ENCODE peak calls at places on chromosomes 7 and 10, in six cellular contexts. Z, Y, Q, N, H and G are unnamed samples.

GRCh38 chr7:66921918-66922486 is 977 bp downstream of the TMEM248 start:
- DNase-seq in N (no peak), Z (no peak), H (peak; percentile 41), Q (no peak), Y (no peak), G (no peak)

GRCh38 chr10:80924063-80924952 is 386.6 kb downstream of the SH2D4B start:
- DNase-seq in N (peak; percentile 62), Y (peak; percentile 57), H (peak; percentile 80), Q (peak; percentile 2), Z (peak; percentile 11), G (peak; percentile 64)

GRCh38 chr10:86730227-86730626 is 26.2 kb upstream of the BMPR1A start:
- DNase-seq in H (no peak), Z (peak; percentile 6), N (no peak), Q (no peak), Y (no peak), G (no peak)

GRCh38 chr10:74243067-74243466 is 92.0 kb downstream of the ADK start:
- DNase-seq in N (no peak), Z (no peak), H (no peak), Y (no peak), Q (no peak), G (no peak)

GRCh38 chr10:7945469-7946187 is 108.9 kb upstream of the GATA3 start:
- DNase-seq in N (no peak), Q (no peak), H (no peak), Z (peak; percentile 73), Y (peak; percentile 22), G (no peak)

GRCh38 chr7:157568785-157569584 is 232.2 kb downstream of the DNAJB6 start:
- DNase-seq in N (peak; percentile 26), Q (no peak), Y (peak; percentile 8), H (no peak), Z (no peak), G (peak; percentile 63)

GRCh38 chr10:102514487-102515311 is 10.9 kb downstream of the SUFU start:
- DNase-seq in Y (no peak), N (no peak), Z (no peak), Q (no peak), H (no peak), G (no peak)

GRCh38 chr10:62063795-62064472 is 162.4 kb downstream of the ARID5B start:
- DNase-seq in Q (no peak), Z (peak; percentile 65), Y (peak; percentile 46), N (no peak), H (peak; percentile 74), G (no peak)

GRCh38 chr10:44393834-44394547 is 9.1 kb upstream of the CXCL12 start:
- DNase-seq in Z (no peak), Y (peak; percentile 15), H (no peak), N (no peak), Q (no peak), G (no peak)

GRCh38 chr10:24518981-24519597 is 204.6 kb downstream of the ARHGAP21 start:
- DNase-seq in Y (peak; percentile 54), N (peak; percentile 73), Z (peak; percentile 60), H (peak; percentile 85), Q (no peak), G (peak; percentile 65)

GRCh38 chr7:156625585-156625984 is 15.0 kb upstream of the RNF32 start:
- DNase-seq in Z (no peak), Y (no peak), Q (no peak), N (no peak), H (no peak), G (no peak)

GRCh38 chr10:97718659-97719142 is 5.2 kb downstream of the MARVELD1 start:
- DNase-seq in Z (no peak), H (peak; percentile 100), N (no peak), Q (no peak), Y (no peak), G (no peak)

GRCh38 chr7:151309306-151309705 is 32.3 kb upstream of the NUB1 start:
- DNase-seq in Q (no peak), N (no peak), Y (peak; percentile 59), Z (peak; percentile 80), H (no peak), G (no peak)

GRCh38 chr7:99737726-99738125 is 2.7 kb upstream of the CYP3A7 start:
- DNase-seq in N (no peak), Y (peak; percentile 11), Q (no peak), Z (no peak), H (peak; percentile 6), G (no peak)

GRCh38 chr7:46369933-46370654 is 449.0 kb upstream of the IGFBP3 start:
- DNase-seq in H (no peak), N (no peak), Q (no peak), Y (no peak), Z (peak; percentile 91), G (no peak)

GRCh38 chr7:73701357-73701995 is 18.0 kb downstream of the STX1A start:
- DNase-seq in Q (peak; percentile 53), H (peak; percentile 89), Y (peak; percentile 62), Z (peak; percentile 33), N (no peak), G (peak; percentile 92)

GRCh38 chr7:309586-310228 is 19.7 kb downstream of the FOXL3 start:
- DNase-seq in H (no peak), Y (no peak), N (no peak), Z (no peak), Q (no peak), G (no peak)

GRCh38 chr7:671415-672042 is 55.0 kb upstream of the DNAAF5 start:
- DNase-seq in H (no peak), Q (no peak), Y (no peak), N (no peak), Z (no peak), G (no peak)

GRCh38 chr10:127860632-127861031 is 32.1 kb downstream of the CLRN3 start:
- DNase-seq in Q (no peak), N (no peak), Y (no peak), Z (no peak), H (no peak), G (no peak)

GRCh38 chr7:70596575-70596891 is 535.4 kb upstream of the GALNT17 start:
- DNase-seq in H (no peak), Q (no peak), N (no peak), Z (no peak), Y (no peak), G (no peak)

GRCh38 chr10:132310701-132311337 is 3.1 kb upstream of the STK32C start:
- DNase-seq in H (no peak), Z (no peak), N (no peak), Y (no peak), Q (no peak), G (no peak)

GRCh38 chr7:127995157-127995865 is 35.9 kb downstream of the LRRC4 start:
- DNase-seq in N (no peak), H (no peak), Z (peak; percentile 72), Y (peak; percentile 50), Q (no peak), G (no peak)

GRCh38 chr7:159036916-159037605 is 107.6 kb downstream of the VIPR2 start:
- DNase-seq in Y (no peak), Q (no peak), H (no peak), Z (no peak), N (no peak), G (peak; percentile 53)

GRCh38 chr7:87506243-87507180 is 31.0 kb upstream of the ABCB4 start:
- DNase-seq in Q (no peak), Y (peak; percentile 27), N (no peak), Z (peak; percentile 43), H (peak; percentile 55), G (no peak)

GRCh38 chr7:43463401-43463980 is 119.4 kb upstream of the STK17A start:
- DNase-seq in H (peak; percentile 63), Q (no peak), N (no peak), Y (no peak), Z (no peak), G (no peak)

GRCh38 chr7:43462836-43463235 is 120.1 kb upstream of the STK17A start:
- DNase-seq in Q (no peak), Y (no peak), Z (no peak), H (no peak), N (no peak), G (no peak)

GRCh38 chr7:43460733-43461348 is 122.1 kb upstream of the STK17A start:
- DNase-seq in Q (no peak), H (no peak), Y (no peak), N (no peak), Z (no peak), G (no peak)

GRCh38 chr7:43458746-43459337 is 124.1 kb upstream of the STK17A start:
- DNase-seq in Q (no peak), N (no peak), Y (no peak), H (no peak), Z (no peak), G (no peak)

DNA sequence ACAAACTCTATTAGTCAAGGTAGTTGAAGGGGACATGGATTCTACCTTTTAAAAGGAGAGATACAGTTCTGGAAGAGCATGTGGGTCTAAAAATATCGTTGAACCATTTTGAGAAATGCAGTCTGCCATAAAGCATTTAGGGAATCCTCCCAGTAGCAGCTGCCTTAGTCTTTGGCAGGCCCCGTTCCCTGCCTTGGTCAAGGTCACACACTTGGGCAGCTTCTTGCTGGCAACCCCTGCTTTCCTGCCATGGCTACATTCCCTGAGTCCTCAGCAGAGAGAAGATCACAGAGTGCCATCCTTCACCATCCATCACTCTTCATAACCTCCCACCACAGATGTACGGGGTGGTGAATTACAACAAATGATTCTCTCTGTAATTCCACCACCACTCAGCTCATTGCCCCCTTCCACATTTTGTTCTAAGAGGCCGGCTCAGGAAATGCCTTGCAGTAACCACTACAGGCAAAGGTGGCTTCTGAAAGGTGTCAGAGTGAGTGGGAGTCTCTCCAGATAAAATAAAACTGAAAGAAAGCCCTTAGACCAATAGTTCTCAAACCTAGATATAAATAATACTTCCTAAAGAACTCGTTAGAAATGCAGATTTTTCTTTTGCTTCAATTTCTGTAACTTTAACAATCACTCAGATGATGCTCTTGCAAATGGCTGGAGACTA is 121.4 kb upstream of the STK17A start:
- DNase-seq in N (no peak), Z (no peak), H (no peak), Y (no peak), Q (no peak), G (no peak)
- H3K4ac ChIP-seq in N (no peak overlapping the region), Z (no peak overlapping the region), H (no peak overlapping the region), Y (no peak overlapping the region), Q (no peak overlapping the region), G (no peak overlapping the region)

GRCh38 chr7:65404020-65404419 is 30.4 kb downstream of the ZNF92 start:
- DNase-seq in N (no peak), Z (no peak), H (no peak), Y (no peak), Q (no peak), G (no peak)
- H3K9me3 ChIP-seq in N (peaks cover 53% of the 10 kb centered on the region), Z (peaks cover 13% of the 10 kb centered on the region), H (peaks cover 8% of the 10 kb centered on the region), Y (peaks cover 39% of the 10 kb centered on the region), Q (peaks cover 47% of the 10 kb centered on the region), G (peaks cover 36% of the 10 kb centered on the region)

GRCh38 chr10:91380873-91381561 is 29.1 kb upstream of the HECTD2 start:
- DNase-seq in N (no peak), Z (no peak), Y (no peak), H (no peak), Q (no peak), G (no peak)
- H3K9ac ChIP-seq in N (no peak overlapping the region), Z (no peak overlapping the region), Y (no peak overlapping the region), H (no peak overlapping the region), Q (no peak overlapping the region), G (no peak overlapping the region)

DNA sequence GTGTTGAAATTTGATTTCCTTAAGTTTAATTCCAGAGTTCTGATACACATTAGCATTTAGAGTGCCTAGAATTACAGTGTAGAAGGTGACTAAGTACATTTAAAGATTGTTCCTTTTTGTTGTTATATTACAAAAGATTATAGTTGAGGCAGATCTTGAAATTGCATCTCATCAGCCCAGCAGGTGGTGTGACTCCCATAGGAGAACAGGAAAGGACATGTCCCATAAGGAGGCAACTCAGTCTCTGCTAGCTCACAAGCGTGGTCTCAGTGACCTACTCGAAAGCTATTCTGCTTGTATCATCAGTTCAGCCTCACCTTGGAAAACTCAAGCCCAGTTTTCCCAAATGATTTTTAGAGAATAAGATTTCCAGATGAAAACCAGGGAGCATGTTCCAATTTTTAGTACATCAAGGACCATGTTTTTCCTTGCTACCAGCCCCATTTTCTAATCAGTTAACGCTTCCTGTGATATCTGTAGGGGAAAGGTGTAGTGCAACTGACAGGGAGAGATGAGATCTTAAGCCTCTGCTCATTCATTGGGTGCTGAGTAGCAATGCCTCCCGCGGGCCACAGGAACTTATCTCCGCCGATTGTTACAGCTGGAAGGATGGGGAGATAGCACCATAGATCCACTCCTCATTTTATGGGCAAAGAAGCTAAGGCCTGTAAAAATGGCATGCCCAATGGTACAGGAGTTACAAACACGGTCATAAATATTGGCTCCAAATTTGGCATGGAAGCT is 1.1 kb upstream of the GNAI1 start:
- DNase-seq in Q (no peak), N (no peak), H (peak; percentile 48), Z (peak; percentile 50), Y (peak; percentile 51), G (no peak)
- H3K4ac ChIP-seq in Q (no peak overlapping the region), N (no peak overlapping the region), H (no peak overlapping the region), Z (peak overlapping the region; percentile 87), Y (peak overlapping the region; percentile 49), G (no peak overlapping the region)